ENCODE peak calls at places on chromosomes 5 and 9, in six cellular contexts. One of them, this sample, is unnamed.

GRCh38 chr9:121603028-121603427 is 48.4 kb upstream of the DAB2IP start:
- DNase-seq in GM23248: no peak
- DNase-seq in OCI-LY7: no peak
- DNase-seq in PC-3: no peak
- DNase-seq in GM23338: no peak
- DNase-seq in hepatocyte: no peak
- DNase-seq in this sample: no peak

GRCh38 chr9:107732781-107733529 is 243.4 kb upstream of the KLF4 start:
- DNase-seq in GM23248: peak
- DNase-seq in OCI-LY7: no peak
- DNase-seq in PC-3: peak
- DNase-seq in GM23338: no peak
- DNase-seq in hepatocyte: no peak
- DNase-seq in this sample: no peak

GRCh38 chr9:109115931-109116541 is 3.7 kb downstream of the TMEM245 start:
- DNase-seq in GM23248: no peak
- DNase-seq in OCI-LY7: no peak
- DNase-seq in PC-3: no peak
- DNase-seq in GM23338: no peak
- DNase-seq in hepatocyte: no peak
- DNase-seq in this sample: no peak

GRCh38 chr9:26773054-26773453 is 119.5 kb downstream of the CAAP1 start:
- DNase-seq in GM23248: no peak
- DNase-seq in OCI-LY7: no peak
- DNase-seq in PC-3: no peak
- DNase-seq in GM23338: no peak
- DNase-seq in hepatocyte: peak
- DNase-seq in this sample: no peak

GRCh38 chr9:12289711-12290110 is 403.5 kb upstream of the TYRP1 start:
- DNase-seq in GM23248: no peak
- DNase-seq in OCI-LY7: no peak
- DNase-seq in PC-3: no peak
- DNase-seq in GM23338: no peak
- DNase-seq in hepatocyte: no peak
- DNase-seq in this sample: no peak

GRCh38 chr9:21686738-21687137 is 115.7 kb upstream of the MTAP start:
- DNase-seq in GM23248: no peak
- DNase-seq in OCI-LY7: no peak
- DNase-seq in PC-3: no peak
- DNase-seq in GM23338: no peak
- DNase-seq in hepatocyte: no peak
- DNase-seq in this sample: no peak

GRCh38 chr9:100465765-100466164 is 7.2 kb upstream of the TMEFF1 start:
- DNase-seq in GM23248: no peak
- DNase-seq in OCI-LY7: no peak
- DNase-seq in PC-3: no peak
- DNase-seq in GM23338: no peak
- DNase-seq in hepatocyte: no peak
- DNase-seq in this sample: no peak

GRCh38 chr5:68074633-68075032 is 140.9 kb upstream of the PIK3R1 start:
- DNase-seq in GM23248: no peak
- DNase-seq in OCI-LY7: no peak
- DNase-seq in PC-3: no peak
- DNase-seq in GM23338: no peak
- DNase-seq in hepatocyte: no peak
- DNase-seq in this sample: no peak

GRCh38 chr9:92592946-92593860 is 57.4 kb upstream of the ECM2 start:
- DNase-seq in GM23248: peak
- DNase-seq in OCI-LY7: no peak
- DNase-seq in PC-3: no peak
- DNase-seq in GM23338: no peak
- DNase-seq in hepatocyte: no peak
- DNase-seq in this sample: no peak

GRCh38 chr5:116084891-116085715 is at the start of gene COMMD10:
- DNase-seq in GM23248: peak
- DNase-seq in OCI-LY7: peak
- DNase-seq in PC-3: peak
- DNase-seq in GM23338: peak
- DNase-seq in hepatocyte: peak
- DNase-seq in this sample: peak

GRCh38 chr9:70576121-70576520 is 161.7 kb upstream of the KLF9 start:
- DNase-seq in GM23248: no peak
- DNase-seq in OCI-LY7: no peak
- DNase-seq in PC-3: no peak
- DNase-seq in GM23338: no peak
- DNase-seq in hepatocyte: no peak
- DNase-seq in this sample: no peak

GRCh38 chr5:165370772-165371171 is 1865.4 kb downstream of the MAT2B start:
- DNase-seq in GM23248: no peak
- DNase-seq in OCI-LY7: no peak
- DNase-seq in PC-3: peak
- DNase-seq in GM23338: no peak
- DNase-seq in hepatocyte: no peak
- DNase-seq in this sample: no peak

GRCh38 chr5:139708877-139709586 is 60.9 kb downstream of the CXXC5 start:
- DNase-seq in GM23248: peak
- DNase-seq in OCI-LY7: no peak
- DNase-seq in PC-3: no peak
- DNase-seq in GM23338: peak
- DNase-seq in hepatocyte: peak
- DNase-seq in this sample: peak

GRCh38 chr5:104186100-104186499 is 623.5 kb upstream of the NUDT12 start:
- DNase-seq in GM23248: no peak
- DNase-seq in OCI-LY7: peak
- DNase-seq in PC-3: no peak
- DNase-seq in GM23338: peak
- DNase-seq in hepatocyte: no peak
- DNase-seq in this sample: peak

GRCh38 chr5:168820776-168821302 is 241.7 kb upstream of the PANK3 start:
- DNase-seq in GM23248: no peak
- DNase-seq in OCI-LY7: no peak
- DNase-seq in PC-3: no peak
- DNase-seq in GM23338: no peak
- DNase-seq in hepatocyte: no peak
- DNase-seq in this sample: no peak

GRCh38 chr9:129875687-129876395 is 40.6 kb downstream of the USP20 start:
- DNase-seq in GM23248: no peak
- DNase-seq in OCI-LY7: no peak
- DNase-seq in PC-3: no peak
- DNase-seq in GM23338: no peak
- DNase-seq in hepatocyte: no peak
- DNase-seq in this sample: no peak

GRCh38 chr5:89816038-89816437 is 593.5 kb downstream of the CETN3 start:
- DNase-seq in GM23248: peak
- DNase-seq in OCI-LY7: no peak
- DNase-seq in PC-3: no peak
- DNase-seq in GM23338: no peak
- DNase-seq in hepatocyte: no peak
- DNase-seq in this sample: no peak

GRCh38 chr9:114034663-114035062 is 43.4 kb downstream of the AMBP start:
- DNase-seq in GM23248: no peak
- DNase-seq in OCI-LY7: no peak
- DNase-seq in PC-3: no peak
- DNase-seq in GM23338: no peak
- DNase-seq in hepatocyte: no peak
- DNase-seq in this sample: no peak

GRCh38 chr5:114038756-114039155 is 323.1 kb upstream of the KCNN2 start:
- DNase-seq in GM23248: no peak
- DNase-seq in OCI-LY7: no peak
- DNase-seq in PC-3: no peak
- DNase-seq in GM23338: no peak
- DNase-seq in hepatocyte: no peak
- DNase-seq in this sample: no peak

GRCh38 chr5:181203093-181203711 is 1.8 kb downstream of the TRIM7 start:
- DNase-seq in GM23248: peak
- DNase-seq in OCI-LY7: no peak
- DNase-seq in PC-3: no peak
- DNase-seq in GM23338: peak
- DNase-seq in hepatocyte: no peak
- DNase-seq in this sample: no peak
- H3K4me3 ChIP-seq in GM23248: no peak
- H3K4me3 ChIP-seq in OCI-LY7: no peak
- H3K4me3 ChIP-seq in PC-3: peak
- H3K4me3 ChIP-seq in GM23338: peak
- H3K4me3 ChIP-seq in hepatocyte: no peak
- H3K4me3 ChIP-seq in this sample: peak

GRCh38 chr9:127116088-127116726 is 6.2 kb downstream of the ANGPTL2 start:
- DNase-seq in GM23248: peak
- DNase-seq in OCI-LY7: no peak
- DNase-seq in PC-3: no peak
- DNase-seq in GM23338: no peak
- DNase-seq in hepatocyte: no peak
- DNase-seq in this sample: no peak

GRCh38 chr9:127116946-127117345 is 5.5 kb downstream of the ANGPTL2 start:
- DNase-seq in GM23248: peak
- DNase-seq in OCI-LY7: peak
- DNase-seq in PC-3: no peak
- DNase-seq in GM23338: no peak
- DNase-seq in hepatocyte: no peak
- DNase-seq in this sample: no peak

GRCh38 chr9:127119319-127119709 is 3.1 kb downstream of the ANGPTL2 start:
- DNase-seq in GM23248: no peak
- DNase-seq in OCI-LY7: peak
- DNase-seq in PC-3: no peak
- DNase-seq in GM23338: no peak
- DNase-seq in hepatocyte: no peak
- DNase-seq in this sample: no peak

GRCh38 chr9:127117801-127118200 is 4.6 kb downstream of the ANGPTL2 start:
- DNase-seq in GM23248: no peak
- DNase-seq in OCI-LY7: no peak
- DNase-seq in PC-3: no peak
- DNase-seq in GM23338: no peak
- DNase-seq in hepatocyte: no peak
- DNase-seq in this sample: no peak

DNA sequence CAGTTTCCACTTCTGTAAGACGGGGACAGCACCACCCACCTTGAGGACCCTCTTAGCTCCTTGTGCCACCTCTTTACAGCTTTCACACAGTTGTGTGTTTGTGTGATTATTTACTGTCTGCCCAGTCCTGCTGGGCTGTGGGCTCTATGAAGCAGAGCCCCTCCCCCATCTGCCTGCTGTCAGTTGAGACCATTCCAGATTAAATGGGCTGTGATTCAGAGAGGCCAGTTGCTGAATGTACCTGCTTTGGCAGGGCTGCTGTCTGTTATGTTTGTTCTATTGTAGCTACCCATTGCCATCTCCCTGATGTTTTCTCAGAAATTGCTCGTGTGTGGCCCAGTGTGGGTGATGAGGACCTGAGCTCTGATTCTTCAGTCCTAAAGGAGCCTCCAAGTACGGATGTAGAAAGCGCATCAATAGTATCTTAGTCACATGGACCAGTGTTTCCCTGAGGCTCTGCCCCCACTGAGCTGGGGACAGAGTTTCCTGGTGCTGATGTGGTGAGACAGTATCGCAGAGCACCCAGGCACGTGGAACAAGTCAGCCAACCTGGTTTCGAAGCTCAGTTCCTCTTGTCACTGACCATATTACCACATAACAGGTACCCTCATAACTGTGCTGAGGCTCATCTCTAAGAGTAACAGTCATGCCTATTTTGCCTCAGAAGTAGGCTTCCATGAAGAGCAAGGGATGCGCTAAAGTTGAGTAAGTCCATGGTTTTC is 3.7 kb downstream of the ANGPTL2 start:
- DNase-seq in GM23248: no peak
- DNase-seq in OCI-LY7: no peak
- DNase-seq in PC-3: no peak
- DNase-seq in GM23338: no peak
- DNase-seq in hepatocyte: no peak
- DNase-seq in this sample: peak
- TF ChIP-seq EZH2phosphoT487 in GM23248: no peak
- TF ChIP-seq EZH2phosphoT487 in OCI-LY7: no peak
- TF ChIP-seq EZH2phosphoT487 in PC-3: no peak
- TF ChIP-seq EZH2phosphoT487 in GM23338: no peak
- TF ChIP-seq EZH2phosphoT487 in hepatocyte: no peak
- TF ChIP-seq EZH2phosphoT487 in this sample: no peak

DNA sequence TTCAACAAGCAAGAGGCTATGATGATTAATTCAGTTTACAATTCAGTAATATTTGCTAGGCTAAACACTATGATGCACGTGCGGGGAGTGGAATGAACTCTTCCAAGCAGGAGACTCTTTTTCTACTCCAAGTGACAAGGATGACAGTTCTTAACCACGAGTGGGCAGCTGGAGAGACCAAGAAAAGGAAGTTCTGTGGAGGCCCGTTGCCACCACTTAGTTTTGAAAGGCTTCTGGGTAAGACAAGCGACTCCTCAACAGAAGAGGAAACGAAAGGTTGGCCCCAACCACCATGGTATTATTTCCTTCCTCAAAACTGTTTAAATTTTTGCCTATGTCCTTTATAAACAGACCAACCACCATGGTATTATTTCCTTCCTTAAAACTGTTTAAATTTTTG is 2.8 kb downstream of the DCAF12 start:
- DNase-seq in GM23248: no peak
- DNase-seq in OCI-LY7: peak
- DNase-seq in PC-3: no peak
- DNase-seq in GM23338: no peak
- DNase-seq in hepatocyte: no peak
- DNase-seq in this sample: no peak
- H3K4me3 ChIP-seq in GM23248: no peak
- H3K4me3 ChIP-seq in OCI-LY7: peak
- H3K4me3 ChIP-seq in PC-3: no peak
- H3K4me3 ChIP-seq in GM23338: no peak
- H3K4me3 ChIP-seq in hepatocyte: no peak
- H3K4me3 ChIP-seq in this sample: no peak

GRCh38 chr9:137454506-137455360 is 4.4 kb downstream of the NSMF start:
- DNase-seq in GM23248: peak
- DNase-seq in OCI-LY7: no peak
- DNase-seq in PC-3: no peak
- DNase-seq in GM23338: peak
- DNase-seq in hepatocyte: peak
- DNase-seq in this sample: peak

GRCh38 chr9:137452761-137453642 is 6.1 kb downstream of the NSMF start:
- DNase-seq in GM23248: no peak
- DNase-seq in OCI-LY7: no peak
- DNase-seq in PC-3: no peak
- DNase-seq in GM23338: no peak
- DNase-seq in hepatocyte: no peak
- DNase-seq in this sample: no peak

GRCh38 chr9:137454145-137454505 is 5.0 kb downstream of the NSMF start:
- DNase-seq in GM23248: peak
- DNase-seq in OCI-LY7: peak
- DNase-seq in PC-3: no peak
- DNase-seq in GM23338: peak
- DNase-seq in hepatocyte: no peak
- DNase-seq in this sample: peak

GRCh38 chr9:137451976-137452760 is 7.0 kb downstream of the NSMF start:
- DNase-seq in GM23248: no peak
- DNase-seq in OCI-LY7: no peak
- DNase-seq in PC-3: no peak
- DNase-seq in GM23338: no peak
- DNase-seq in hepatocyte: no peak
- DNase-seq in this sample: no peak

DNA sequence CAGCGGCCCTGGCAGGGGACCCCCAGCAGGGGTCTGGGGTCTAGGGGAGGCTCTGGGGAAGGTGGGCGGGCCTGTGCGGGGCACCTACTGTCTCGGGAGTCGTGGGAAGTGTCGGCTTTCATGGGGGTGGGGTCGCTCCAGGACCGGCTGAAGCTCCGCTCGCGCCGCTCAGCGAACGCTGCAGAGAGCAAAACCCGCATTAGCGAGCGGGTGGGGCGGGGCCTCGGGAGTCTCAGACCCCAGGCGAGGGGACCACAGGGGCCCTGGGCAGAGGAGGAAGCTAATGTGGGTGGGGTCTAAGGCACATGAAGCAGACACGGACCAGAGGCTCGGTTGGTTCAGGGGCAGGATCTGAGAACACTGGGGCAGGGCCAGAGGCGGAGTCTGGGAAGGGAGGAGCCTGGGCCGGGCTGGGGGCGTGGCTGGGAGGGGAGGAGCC is 5.5 kb downstream of the NSMF start:
- DNase-seq in GM23248: peak
- DNase-seq in OCI-LY7: peak
- DNase-seq in PC-3: peak
- DNase-seq in GM23338: peak
- DNase-seq in hepatocyte: peak
- DNase-seq in this sample: peak
- TF ChIP-seq EZH2phosphoT487 in GM23248: no peak
- TF ChIP-seq EZH2phosphoT487 in OCI-LY7: no peak
- TF ChIP-seq EZH2phosphoT487 in PC-3: no peak
- TF ChIP-seq EZH2phosphoT487 in GM23338: no peak
- TF ChIP-seq EZH2phosphoT487 in hepatocyte: no peak
- TF ChIP-seq EZH2phosphoT487 in this sample: no peak

This sample was measured in neural progenitor cell.